ENCODE peak calls at places on chromosomes 16 and 17, in five cellular contexts. N, K, S, Y and G are unnamed samples. For H3K4me1, the result is how much of the 10 kb centered on the place peaks cover.

GRCh38 chr17:32452281-32452680 is 8.0 kb downstream of the PSMD11 start:
- DNase-seq in K (no peak), N (no peak), S (no peak), Y (no peak), G (no peak)

GRCh38 chr17:79532107-79532790 is 78.6 kb downstream of the RBFOX3 start:
- DNase-seq in Y (no peak), N (peak), S (no peak), K (no peak), G (peak)

GRCh38 chr16:90016339-90016950 is 2.8 kb downstream of the DBNDD1 start:
- DNase-seq in Y (no peak), K (no peak), N (no peak), S (no peak), G (no peak)

GRCh38 chr17:51029568-51030463 is 90.9 kb downstream of the SPAG9 start:
- DNase-seq in Y (no peak), S (no peak), K (no peak), N (no peak), G (no peak)

GRCh38 chr16:73735018-73735417 is 561.6 kb upstream of the PSMD7 start:
- DNase-seq in Y (no peak), K (no peak), N (no peak), S (no peak), G (no peak)

GRCh38 chr17:4839965-4840892 is 7.1 kb downstream of the MINK1 start:
- DNase-seq in K (no peak), S (no peak), Y (no peak), N (no peak), G (no peak)

GRCh38 chr17:7992924-7993323 is 9.5 kb upstream of the GUCY2D start:
- DNase-seq in Y (no peak), S (no peak), N (no peak), K (no peak), G (no peak)

GRCh38 chr16:64172652-64173051 is 949.2 kb downstream of the CDH11 start:
- DNase-seq in Y (no peak), N (no peak), K (no peak), S (no peak), G (no peak)

GRCh38 chr17:46868689-46869187 is 17.4 kb downstream of the WNT9B start:
- DNase-seq in Y (no peak), N (no peak), S (no peak), K (no peak), G (no peak)

GRCh38 chr17:42667088-42667951 is 8.2 kb downstream of the TUBG2 start:
- DNase-seq in Y (peak), N (no peak), S (no peak), K (no peak), G (peak)

GRCh38 chr16:79918916-79919315 is 318.4 kb upstream of the MAF start:
- DNase-seq in K (no peak), N (no peak), S (no peak), Y (no peak), G (no peak)

GRCh38 chr17:77602062-77602746 is 356.3 kb upstream of the TNRC6C start:
- DNase-seq in S (no peak), K (no peak), N (no peak), Y (no peak), G (peak)

GRCh38 chr17:80031691-80032480 is 3.8 kb downstream of the TBC1D16 start:
- DNase-seq in Y (no peak), K (no peak), N (no peak), S (no peak), G (no peak)

GRCh38 chr17:312476-313148 is 40.0 kb downstream of the RPH3AL start:
- DNase-seq in Y (no peak), K (no peak), S (no peak), N (peak), G (peak)

GRCh38 chr16:9138731-9139501 is 47.5 kb downstream of the HAPSTR1 start:
- DNase-seq in Y (peak), K (peak), N (peak), S (peak), G (peak)

GRCh38 chr17:64418506-64419339 is 28.1 kb upstream of the PECAM1 start:
- DNase-seq in N (no peak), S (no peak), Y (peak), K (peak), G (no peak)

GRCh38 chr16:27223701-27224100 is 20.4 kb downstream of the KDM8 start:
- DNase-seq in Y (no peak), S (no peak), N (peak), K (no peak), G (no peak)

GRCh38 chr16:88777801-88778415 is 7.1 kb downstream of the PIEZO1 start:
- DNase-seq in S (no peak), N (no peak), K (no peak), Y (no peak), G (no peak)

GRCh38 chr17:60613325-60613724 is 13.3 kb downstream of the PPM1D start:
- DNase-seq in Y (no peak), N (peak), K (no peak), S (no peak), G (no peak)

GRCh38 chr17:45195424-45195823 is 26.3 kb upstream of the FMNL1 start:
- DNase-seq in N (no peak), Y (no peak), K (no peak), S (no peak), G (no peak)

GRCh38 chr16:31700200-31700529 is 172.5 kb downstream of the AHSP start:
- DNase-seq in K (no peak), S (no peak), N (no peak), Y (peak), G (no peak)

GRCh38 chr16:375927-376816 is 5.6 kb downstream of the PGAP6 start:
- DNase-seq in Y (no peak), K (no peak), N (no peak), S (no peak), G (peak)

GRCh38 chr17:57360266-57360665 is 103.9 kb downstream of the MSI2 start:
- DNase-seq in N (no peak), K (no peak), Y (no peak), S (no peak), G (no peak)

GRCh38 chr17:27628376-27628775 is 2.6 kb upstream of the LGALS9 start:
- DNase-seq in K (no peak), Y (no peak), S (no peak), N (no peak), G (peak)

GRCh38 chr17:34760931-34761500 is 181.6 kb downstream of the TMEM132E start:
- DNase-seq in S (no peak), N (no peak), Y (no peak), K (no peak), G (no peak)

GRCh38 chr16:57725077-57725953 is 10.3 kb upstream of the KATNB1 start:
- DNase-seq in S (no peak), Y (no peak), K (no peak), N (no peak), G (peak)

GRCh38 chr16:87583453-87584131 is 18.7 kb upstream of the JPH3 start:
- DNase-seq in S (no peak), N (no peak), K (no peak), Y (no peak), G (no peak)

GRCh38 chr17:81285179-81285878 is 9.8 kb downstream of the SLC38A10 start:
- DNase-seq in K (no peak), Y (no peak), N (peak), S (peak), G (peak)

GRCh38 chr16:88017006-88017405 is 65.8 kb downstream of the BANP start:
- DNase-seq in K (no peak), S (no peak), Y (no peak), N (peak), G (no peak)

GRCh38 chr17:47205419-47205963 is 3.7 kb upstream of the MYL4 start:
- DNase-seq in K (no peak), Y (no peak), N (peak), S (peak), G (peak)

GRCh38 chr17:81849457-81849856 is 10.9 kb downstream of the P4HB start:
- DNase-seq in S (no peak), Y (no peak), K (no peak), N (no peak), G (no peak)

GRCh38 chr16:3045758-3046505 is 429 bp upstream of the MMP25 start:
- DNase-seq in K (no peak), S (no peak), N (no peak), Y (no peak), G (peak)

GRCh38 chr17:59342681-59343127 is 11.2 kb downstream of the YPEL2 start:
- DNase-seq in K (no peak), Y (no peak), S (no peak), N (no peak), G (peak)

GRCh38 chr16:67551972-67552371 is 10.4 kb upstream of the CTCF start:
- DNase-seq in K (no peak), Y (no peak), S (no peak), N (peak), G (no peak)
- H3K4me1 ChIP-seq in K (under half), Y (under half), S (half or more), N (under half), G (half or more)

DNA sequence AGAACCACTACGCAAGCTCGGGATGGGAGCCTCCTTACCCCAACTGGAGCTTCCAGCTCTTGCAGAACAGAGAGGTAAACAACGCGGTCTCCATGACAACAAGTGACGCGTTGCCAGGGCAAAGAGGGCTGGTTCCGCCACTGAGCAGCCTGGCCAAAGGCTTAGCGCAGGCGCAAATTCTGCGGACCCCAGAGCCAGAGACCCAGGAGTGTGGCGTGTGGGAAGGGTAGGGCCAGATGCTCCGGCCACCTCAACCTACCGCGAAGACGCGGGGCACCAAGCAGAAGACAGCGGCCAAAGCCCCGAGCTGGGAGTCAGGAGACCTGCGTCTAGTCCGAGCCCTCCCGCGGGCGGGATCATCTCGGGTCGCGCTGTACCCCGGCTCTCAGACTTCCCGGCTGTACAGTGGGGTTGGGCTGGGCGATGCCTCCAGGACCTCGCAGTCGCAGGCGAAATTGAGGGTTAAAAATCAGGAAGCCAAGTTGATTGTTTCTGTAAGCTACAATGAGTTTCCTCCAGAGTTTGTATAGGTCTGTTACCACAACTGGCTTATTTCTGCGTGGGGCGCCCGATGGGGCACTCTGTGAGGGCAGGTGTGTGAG is at the start of gene TEKT1:
- DNase-seq in S (peak), N (peak), Y (no peak), K (peak), G (peak)
- H3K4me1 ChIP-seq in S (under half), N (under half), Y (under half), K (under half), G (under half)

DNA sequence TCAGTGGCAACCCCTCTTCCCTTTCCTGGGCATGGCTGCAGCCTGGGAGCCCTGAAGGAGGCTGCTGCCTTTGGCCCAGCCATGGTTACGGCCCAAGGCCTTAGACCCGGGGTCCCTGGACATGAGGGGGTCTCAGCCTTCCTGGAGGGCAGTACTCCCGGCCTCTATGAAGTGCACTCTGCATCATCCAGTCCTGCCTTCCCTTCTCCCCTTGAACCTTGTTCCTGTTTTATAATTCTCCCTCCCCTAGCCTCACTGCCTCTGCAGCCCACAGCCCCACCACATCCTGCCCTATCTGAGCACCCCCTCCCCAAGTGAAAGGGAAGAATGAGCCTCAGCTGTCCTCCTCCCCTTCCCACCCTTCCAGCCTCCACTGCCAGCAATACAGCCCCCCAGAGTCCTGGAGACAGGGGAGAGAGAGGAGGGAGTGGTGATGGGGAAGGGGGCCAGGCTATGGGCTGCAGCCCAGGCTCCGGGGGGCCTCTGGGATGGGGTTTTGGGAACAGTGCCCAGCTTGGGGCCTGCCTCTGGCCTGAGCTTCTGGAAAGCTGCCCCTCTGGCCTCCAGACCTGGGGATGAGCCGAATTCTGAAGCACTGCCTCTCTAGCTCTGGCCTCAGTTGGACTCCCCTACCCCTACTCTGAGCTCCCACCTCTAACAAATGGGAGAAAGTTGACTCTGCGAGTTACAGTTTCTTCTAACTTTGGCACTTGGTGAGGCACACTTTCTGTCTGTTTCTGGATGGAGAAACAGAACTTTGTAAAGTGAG is 7.6 kb downstream of the CCR7 start:
- DNase-seq in K (no peak), Y (no peak), S (no peak), N (no peak), G (peak)
- H3K4me1 ChIP-seq in K (under half), Y (under half), S (half or more), N (half or more), G (half or more)

DNA sequence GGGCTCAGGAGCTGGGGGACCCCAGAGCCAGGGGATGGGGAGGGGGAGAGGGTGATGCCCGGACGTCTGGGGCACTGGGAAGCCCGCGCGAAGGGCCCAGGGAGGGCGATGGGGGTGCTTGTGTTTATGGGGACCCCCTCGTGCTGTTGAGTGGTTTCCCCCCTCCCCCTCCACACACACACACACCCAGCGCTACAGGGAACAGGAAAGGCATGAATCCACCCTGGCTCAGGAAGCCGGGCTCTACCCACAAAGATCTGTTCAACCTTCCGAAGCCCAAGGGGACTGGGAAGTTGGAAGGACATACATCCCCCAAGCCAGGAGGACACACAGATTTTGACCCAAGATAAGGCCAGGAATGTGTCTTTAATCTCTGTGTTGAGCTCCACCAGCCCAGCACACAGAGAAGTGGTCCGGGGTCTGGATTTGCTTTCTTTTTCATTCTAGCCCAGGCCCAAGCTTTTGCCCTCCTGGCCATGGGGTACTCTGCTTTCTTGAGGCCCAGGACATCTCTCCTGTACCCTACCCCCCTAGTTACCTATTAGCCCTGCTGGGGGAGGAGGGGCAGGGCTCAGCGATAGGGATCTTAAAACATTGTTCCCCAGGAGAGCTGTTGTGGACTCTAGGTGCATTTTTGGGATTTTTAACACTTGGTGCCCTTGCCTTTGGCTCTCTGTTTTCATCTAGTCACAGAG is 1.2 kb downstream of the UBALD2 start:
- DNase-seq in S (no peak), N (no peak), Y (no peak), K (no peak), G (no peak)
- H3K4me1 ChIP-seq in S (half or more), N (half or more), Y (under half), K (under half), G (half or more)

GRCh38 chr17:19773534-19773933 is 25.4 kb upstream of the ALDH3A1 start:
- DNase-seq in Y (no peak), S (no peak), N (no peak), K (no peak), G (no peak)
- H3K4me1 ChIP-seq in Y (under half), S (under half), N (under half), K (under half), G (under half)

GRCh38 chr16:48526958-48527331 is 83.0 kb downstream of the N4BP1 start:
- DNase-seq in K (no peak), S (no peak), Y (no peak), N (no peak), G (peak)
- H3K4me1 ChIP-seq in K (under half), S (under half), Y (under half), N (under half), G (under half)

GRCh38 chr16:84847554-84848415 is 28.0 kb downstream of the CRISPLD2 start:
- DNase-seq in Y (no peak), N (no peak), S (no peak), K (peak), G (no peak)

GRCh38 chr16:84850714-84851113 is 30.9 kb downstream of the CRISPLD2 start:
- DNase-seq in N (no peak), K (no peak), S (no peak), Y (no peak), G (no peak)

GRCh38 chr16:84848991-84849634 is 29.3 kb downstream of the CRISPLD2 start:
- DNase-seq in S (no peak), K (no peak), N (no peak), Y (no peak), G (no peak)

GRCh38 chr16:84851192-84852127 is 31.7 kb downstream of the CRISPLD2 start:
- DNase-seq in S (no peak), Y (no peak), N (no peak), K (no peak), G (no peak)

DNA sequence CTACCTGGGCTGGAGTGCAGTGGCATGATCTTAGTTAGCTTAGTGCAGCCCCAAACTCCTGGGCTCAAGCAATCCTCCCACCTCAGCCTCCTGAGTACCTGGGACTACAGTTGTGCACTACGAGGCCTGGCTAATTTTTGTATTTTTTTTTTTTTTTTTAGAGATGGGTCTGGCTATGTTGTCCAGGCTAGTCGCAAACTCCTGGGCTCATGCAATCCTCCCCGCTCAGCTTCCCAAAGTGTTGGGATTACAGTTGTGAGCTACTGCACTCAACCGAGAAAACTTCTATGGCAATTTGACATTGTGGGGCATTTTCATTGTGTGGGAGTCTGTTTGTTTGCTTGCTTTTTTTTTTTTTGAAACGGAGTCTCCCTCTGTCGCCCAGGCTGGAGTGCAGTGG is 30.0 kb downstream of the CRISPLD2 start:
- DNase-seq in S (no peak), K (no peak), Y (no peak), N (no peak), G (no peak)
- H3K4me1 ChIP-seq in S (under half), K (under half), Y (under half), N (under half), G (under half)